ENCODE peak calls at places on chromosomes 7 and 10, in ten cellular contexts. B is adrenal gland; L is endodermal cell; J is CD8-positive, alpha-beta memory T cell; O is CD4-positive, alpha-beta memory T cell; D is body of pancreas; K is fibroblast of lung; U is OCI-LY7; A is ovary; N is Panc1. M is an unnamed sample.

GRCh38 chr10:58967551-58968418 is 208.7 kb upstream of the PHYHIPL start:
- DNase-seq in A (no peak), J (no peak), U (no peak), K (peak; percentile 23), B (no peak), O (no peak), L (peak; percentile 97), D (peak; percentile 79), N (no peak), M (no peak)

GRCh38 chr10:90451283-90451682 is 406.6 kb downstream of the HTR7 start:
- DNase-seq in L (no peak), N (peak; percentile 10), B (no peak), U (no peak), O (no peak), D (no peak), K (peak; percentile 34), A (no peak), J (no peak), M (no peak)

GRCh38 chr10:45444976-45445898 is 71.2 kb downstream of the ALOX5 start:
- DNase-seq in B (no peak), A (no peak), J (no peak), O (no peak), U (no peak), D (peak; percentile 90), N (no peak), L (peak; percentile 54), K (no peak), M (no peak)

GRCh38 chr7:43906327-43907010 is at the start of gene URGCP:
- DNase-seq in D (peak; percentile 63), B (peak; percentile 45), N (no peak), A (peak; percentile 73), L (peak; percentile 80), O (peak; percentile 55), K (peak; percentile 45), U (no peak), J (peak; percentile 68), M (peak; percentile 41)

GRCh38 chr10:60236869-60237524 is 152.7 kb downstream of the ANK3 start:
- DNase-seq in O (no peak), J (peak; percentile 42), A (no peak), K (peak; percentile 22), U (peak; percentile 97), L (no peak), D (peak; percentile 8), N (no peak), B (peak; percentile 41), M (peak; percentile 5)

GRCh38 chr10:1266033-1266802 is 210.0 kb downstream of the WDR37 start:
- DNase-seq in N (no peak), A (no peak), U (no peak), K (no peak), O (no peak), B (no peak), J (no peak), D (no peak), L (peak; percentile 36), M (no peak)

GRCh38 chr10:31739146-31739545 is 189.5 kb downstream of the ARHGAP12 start:
- DNase-seq in A (no peak), B (no peak), U (no peak), J (no peak), L (no peak), K (no peak), N (no peak), O (no peak), D (no peak), M (no peak)

GRCh38 chr10:72261323-72262018 is 12.3 kb upstream of the DDIT4 start:
- DNase-seq in D (no peak), L (no peak), O (peak; percentile 45), B (no peak), N (no peak), A (no peak), U (peak; percentile 72), J (no peak), K (no peak), M (no peak)

GRCh38 chr7:106369349-106369748 is 84.6 kb upstream of the NAMPT start:
- DNase-seq in L (no peak), U (no peak), K (peak; percentile 79), B (no peak), N (no peak), O (no peak), D (no peak), J (no peak), A (no peak), M (no peak)

GRCh38 chr7:131338173-131338572 is 10.5 kb downstream of the MKLN1 start:
- DNase-seq in J (no peak), A (no peak), O (no peak), N (no peak), K (no peak), D (no peak), U (no peak), B (no peak), L (no peak), M (no peak)
- H3K9me3 ChIP-seq in J (peaks cover 9% of the 10 kb centered on the region), A (no peaks in the 10 kb centered on the region), O (no peaks in the 10 kb centered on the region), N (peaks cover 50% of the 10 kb centered on the region), K (no peaks in the 10 kb centered on the region), D (no peaks in the 10 kb centered on the region), U (peaks cover 22% of the 10 kb centered on the region), B (no peaks in the 10 kb centered on the region), L (peaks cover 40% of the 10 kb centered on the region), M (no peaks in the 10 kb centered on the region)

GRCh38 chr7:159213253-159213652 is 68.6 kb upstream of the VIPR2 start:
- DNase-seq in O (no peak), D (peak; percentile 76), K (no peak), L (peak; percentile 2), N (no peak), J (no peak), U (no peak), B (no peak), A (no peak), M (no peak)
- H3K9me3 ChIP-seq in O (no peaks in the 10 kb centered on the region), D (no peaks in the 10 kb centered on the region), K (no peaks in the 10 kb centered on the region), L (peaks cover 90% of the 10 kb centered on the region), N (no peaks in the 10 kb centered on the region), J (no peaks in the 10 kb centered on the region), U (no peaks in the 10 kb centered on the region), B (no peaks in the 10 kb centered on the region), A (no peaks in the 10 kb centered on the region), M (no peaks in the 10 kb centered on the region)

GRCh38 chr7:22660732-22661131 is 66.3 kb upstream of the IL6 start:
- DNase-seq in N (no peak), D (no peak), B (no peak), L (peak; percentile 73), K (no peak), U (peak; percentile 8), J (no peak), O (no peak), A (no peak), M (no peak)

GRCh38 chr7:22657479-22657878 is 69.5 kb upstream of the IL6 start:
- DNase-seq in N (no peak), O (no peak), K (no peak), U (no peak), L (no peak), B (no peak), D (no peak), A (no peak), J (no peak), M (no peak)

GRCh38 chr7:22660293-22660692 is 66.7 kb upstream of the IL6 start:
- DNase-seq in L (peak; percentile 30), J (no peak), B (no peak), D (no peak), U (no peak), N (no peak), A (no peak), O (no peak), K (no peak), M (no peak)

GRCh38 chr7:22658031-22658430 is 69.0 kb upstream of the IL6 start:
- DNase-seq in N (no peak), L (no peak), K (no peak), D (no peak), U (no peak), A (no peak), J (no peak), B (no peak), O (no peak), M (no peak)

GRCh38 chr7:22659741-22660140 is 67.3 kb upstream of the IL6 start:
- DNase-seq in B (no peak), A (no peak), J (no peak), O (no peak), D (no peak), K (no peak), L (no peak), U (no peak), N (no peak), M (no peak)
- H3K9me3 ChIP-seq in B (no peaks in the 10 kb centered on the region), A (no peaks in the 10 kb centered on the region), J (no peaks in the 10 kb centered on the region), O (no peaks in the 10 kb centered on the region), D (no peaks in the 10 kb centered on the region), K (no peaks in the 10 kb centered on the region), L (peaks cover 17% of the 10 kb centered on the region), U (no peaks in the 10 kb centered on the region), N (no peaks in the 10 kb centered on the region), M (no peaks in the 10 kb centered on the region)

DNA sequence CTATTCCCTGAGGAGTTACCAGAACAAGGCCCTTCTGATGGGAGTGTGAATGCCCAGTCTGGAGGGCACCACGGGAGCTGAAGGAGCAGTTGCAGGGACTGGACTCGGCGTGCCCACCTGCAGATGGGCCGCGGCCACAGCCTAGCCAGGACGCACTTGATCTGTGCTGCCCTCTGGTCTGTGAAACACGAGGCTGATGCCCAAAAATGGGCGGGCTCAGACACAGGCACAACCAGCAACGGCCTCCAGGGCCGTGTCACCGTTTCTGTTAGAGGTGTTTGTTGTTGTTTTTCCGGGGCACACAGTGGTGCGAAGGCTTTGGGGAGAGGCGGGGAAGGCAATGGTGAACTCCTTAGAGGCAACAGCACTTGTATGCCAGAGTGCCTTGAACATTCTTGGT is 235.8 kb downstream of the DNAJB6 start:
- DNase-seq in L (no peak), O (no peak), J (peak; percentile 36), A (no peak), N (no peak), B (no peak), K (no peak), D (no peak), U (no peak), M (no peak)
- H3K9me3 ChIP-seq in L (peaks cover 80% of the 10 kb centered on the region), O (no peaks in the 10 kb centered on the region), J (no peaks in the 10 kb centered on the region), A (no peaks in the 10 kb centered on the region), N (no peaks in the 10 kb centered on the region), B (no peaks in the 10 kb centered on the region), K (no peaks in the 10 kb centered on the region), D (no peaks in the 10 kb centered on the region), U (no peaks in the 10 kb centered on the region), M (no peaks in the 10 kb centered on the region)

DNA sequence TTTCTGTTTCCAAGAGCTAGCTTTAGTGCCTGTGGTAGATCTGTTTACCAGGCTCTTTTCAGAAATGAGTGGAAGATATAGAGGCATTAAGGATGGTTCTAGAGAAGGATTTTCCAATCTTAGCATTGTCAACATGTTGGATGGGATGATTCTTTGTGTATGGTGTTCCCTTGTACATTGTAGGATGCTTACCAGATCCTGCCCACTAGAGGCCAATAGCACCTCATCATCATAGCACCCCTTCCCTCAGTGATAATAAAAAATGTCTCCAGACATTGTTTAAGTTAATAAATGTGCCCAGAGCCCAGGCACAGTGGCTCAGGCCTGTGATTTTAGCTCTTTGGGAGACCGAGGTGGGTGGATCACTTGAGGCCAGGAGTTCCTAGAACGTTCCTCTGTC is 121.2 kb downstream of the ANKRD30A start:
- DNase-seq in U (no peak), K (no peak), A (no peak), D (no peak), O (no peak), B (no peak), L (no peak), J (no peak), N (no peak), M (no peak)
- H3K9me3 ChIP-seq in U (no peaks in the 10 kb centered on the region), K (no peaks in the 10 kb centered on the region), A (no peaks in the 10 kb centered on the region), D (no peaks in the 10 kb centered on the region), O (no peaks in the 10 kb centered on the region), B (peaks cover 4% of the 10 kb centered on the region), L (peaks cover 75% of the 10 kb centered on the region), J (peaks cover 5% of the 10 kb centered on the region), N (no peaks in the 10 kb centered on the region), M (no peaks in the 10 kb centered on the region)

M was measured in T-helper 17 cell.